ENCODE peak calls at places on chromosomes 13 and 19, in four cellular contexts. C is activated naive CD4-positive, alpha-beta T cell; Y is Daoy; Z is globus pallidus. D is an unnamed sample.

GRCh38 chr13:110640591-110641029 is 25.3 kb downstream of the NAXD start:
- DNase-seq in C (no peak), Y (no peak), Z (no peak), D (peak)

GRCh38 chr13:74305876-74306275 is 171.7 kb upstream of the KLF12 start:
- DNase-seq in C (no peak), Y (no peak), Z (no peak), D (no peak)

GRCh38 chr13:105165449-105166125 is 1369.9 kb downstream of the EFNB2 start:
- DNase-seq in C (no peak), Y (no peak), Z (no peak), D (no peak)

GRCh38 chr13:47794963-47795362 is 206.1 kb downstream of the SUCLA2 start:
- DNase-seq in C (no peak), Y (no peak), Z (no peak), D (no peak)

GRCh38 chr13:51412431-51412830 is 40.4 kb downstream of the INTS6 start:
- DNase-seq in C (no peak), Y (no peak), Z (no peak), D (no peak)

GRCh38 chr13:59000770-59001169 is 1163.0 kb downstream of the DIAPH3 start:
- DNase-seq in C (no peak), Y (no peak), Z (no peak), D (peak)

GRCh38 chr13:112624602-112625430 is 36.9 kb upstream of the TUBGCP3 start:
- DNase-seq in C (no peak), Y (no peak), Z (no peak), D (no peak)

GRCh38 chr19:996051-996838 is 4.0 kb upstream of the GRIN3B start:
- DNase-seq in C (peak), Y (peak), Z (no peak), D (peak)

GRCh38 chr13:113869263-113869662 is 5.4 kb upstream of the GAS6 start:
- DNase-seq in C (no peak), Y (no peak), Z (no peak), D (no peak)

GRCh38 chr19:39506944-39507714 is 7.8 kb upstream of the SELENOV start:
- DNase-seq in C (no peak), Y (peak), Z (no peak), D (peak)

GRCh38 chr13:28778308-28779215 is 41.6 kb upstream of the MTUS2 start:
- DNase-seq in C (no peak), Y (no peak), Z (no peak), D (no peak)

GRCh38 chr19:41771410-41771809 is 16.1 kb downstream of the CEACAM6 start:
- DNase-seq in C (no peak), Y (no peak), Z (no peak), D (no peak)

GRCh38 chr19:41492843-41493242 is 49.9 kb downstream of the ERICH4 start:
- DNase-seq in C (no peak), Y (no peak), Z (no peak), D (no peak)

GRCh38 chr13:110130431-110130830 is 176.5 kb downstream of the COL4A1 start:
- DNase-seq in C (no peak), Y (no peak), Z (no peak), D (no peak)

GRCh38 chr13:48266967-48267639 is 34.1 kb downstream of the ITM2B start:
- DNase-seq in C (no peak), Y (no peak), Z (no peak), D (no peak)

GRCh38 chr13:43021926-43022670 is 1.3 kb upstream of the DNAJC15 start:
- DNase-seq in C (no peak), Y (no peak), Z (no peak), D (no peak)

GRCh38 chr19:13068064-13068807 is 34.4 kb downstream of the LYL1 start:
- DNase-seq in C (no peak), Y (no peak), Z (peak), D (no peak)

GRCh38 chr13:29021311-29021710 is 201.2 kb downstream of the MTUS2 start:
- DNase-seq in C (no peak), Y (no peak), Z (no peak), D (no peak)

GRCh38 chr13:20099319-20099718 is 61.5 kb downstream of the GJA3 start:
- DNase-seq in C (no peak), Y (no peak), Z (no peak), D (no peak)

GRCh38 chr19:9641810-9642209 is 20.8 kb upstream of the ZNF561 start:
- DNase-seq in C (no peak), Y (no peak), Z (no peak), D (no peak)

GRCh38 chr19:49222011-49222410 is 64.4 kb downstream of the TRPM4 start:
- DNase-seq in C (no peak), Y (no peak), Z (no peak), D (no peak)

GRCh38 chr19:30563691-30564090 is 191.5 kb downstream of the ZNF536 start:
- DNase-seq in C (no peak), Y (no peak), Z (no peak), D (no peak)

GRCh38 chr19:5434970-5435641 is 20.1 kb upstream of the ZNRF4 start:
- DNase-seq in C (no peak), Y (peak), Z (no peak), D (peak)

GRCh38 chr19:53865918-53866696 is 1.6 kb upstream of the MYADM start:
- DNase-seq in C (peak), Y (peak), Z (peak), D (no peak)

D was measured in astrocyte.